ENCODE peak calls at places on chromosomes 12 and 14, in four cellular contexts. K, A, U and R are unnamed samples.

GRCh38 chr12:50222275-50222783 is 55.2 kb upstream of the CERS5 start:
- DNase-seq in K (peak; percentile 94), U (no peak), A (peak; percentile 85), R (peak; percentile 55)

GRCh38 chr12:3771853-3772252 is 18.9 kb upstream of the CRACR2A start:
- DNase-seq in A (no peak), U (no peak), K (no peak), R (no peak)

GRCh38 chr14:103512701-103513611 is 9.7 kb downstream of the CKB start:
- DNase-seq in A (peak; percentile 89), K (peak; percentile 47), U (peak; percentile 52), R (peak; percentile 93)

GRCh38 chr12:114682920-114683708 is 861 bp downstream of the TBX3 start:
- DNase-seq in U (no peak), K (peak; percentile 43), A (peak; percentile 49), R (no peak)

GRCh38 chr12:93785262-93786010 is 108.3 kb downstream of the CRADD start:
- DNase-seq in A (peak; percentile 94), U (no peak), K (peak; percentile 95), R (no peak)

GRCh38 chr12:131850856-131851559 is 22.8 kb downstream of the MMP17 start:
- DNase-seq in A (no peak), U (no peak), K (no peak), R (no peak)

GRCh38 chr12:851913-852312 is 97.6 kb downstream of the RAD52 start:
- DNase-seq in A (peak; percentile 76), U (no peak), K (peak; percentile 83), R (no peak)

GRCh38 chr12:1422604-1423315 is 171.6 kb downstream of the FBXL14 start:
- DNase-seq in U (no peak), A (no peak), K (no peak), R (no peak)

GRCh38 chr14:96297000-96297399 is 41.0 kb downstream of the BDKRB1 start:
- DNase-seq in A (peak; percentile 36), K (peak; percentile 34), U (peak; percentile 19), R (no peak)